ENCODE peak calls at places on chromosomes 12 and 14, in ten cellular contexts. A is heart right ventricle; I is activated effector memory CD4-positive, alpha-beta T cell treated with Interleukin-2 at 50 U/mL for 16 hours; P is mesothelial cell of epicardium; Y is Calu3; X is NCI-H146; O is stimulated activated CD8-positive, alpha-beta memory T cell treated with anti-CD3 and anti-CD28 coated beads, Interleukin-15, amount 100 ng/mL, for 1 hour; K is psoas muscle; J is foreskin fibroblast; L is stromal cell of bone marrow. N is an unnamed sample.

GRCh38 chr12:110035534-110036104 is 12.7 kb downstream of the C12orf76 start:
- DNase-seq in L (no peak), O (no peak), K (no peak), J (no peak), X (no peak), P (no peak), A (no peak), I (no peak), Y (no peak), N (no peak)

GRCh38 chr12:80025638-80026037 is 73.7 kb upstream of the OTOGL start:
- DNase-seq in J (no peak), K (no peak), A (no peak), P (no peak), X (no peak), I (no peak), Y (no peak), L (no peak), O (no peak), N (no peak)

GRCh38 chr14:21203470-21204166 is 47.8 kb upstream of the OR5AU1 start:
- DNase-seq in Y (no peak), J (no peak), K (no peak), X (no peak), L (no peak), A (no peak), O (no peak), P (no peak), I (no peak), N (no peak)

GRCh38 chr12:3680919-3681594 is 71.9 kb downstream of the CRACR2A start:
- DNase-seq in Y (peak), O (no peak), A (peak), J (no peak), K (peak), P (no peak), X (peak), L (no peak), I (no peak), N (peak)

GRCh38 chr12:103468837-103469236 is 26.9 kb downstream of the C12orf42 start:
- DNase-seq in K (no peak), I (no peak), A (no peak), J (no peak), P (no peak), X (no peak), O (no peak), Y (no peak), L (no peak), N (no peak)

GRCh38 chr12:87320724-87321123 is 708.5 kb downstream of the C12orf50 start:
- DNase-seq in K (no peak), Y (no peak), X (no peak), P (no peak), I (no peak), J (no peak), L (no peak), O (no peak), A (no peak), N (peak)

GRCh38 chr12:54195736-54196347 is 7.1 kb upstream of the SMUG1 start:
- DNase-seq in I (no peak), K (no peak), X (no peak), L (no peak), O (no peak), Y (peak), P (peak), A (no peak), J (peak), N (peak)

GRCh38 chr14:99274346-99275221 is 2.6 kb upstream of the BCL11B start:
- DNase-seq in K (peak), X (peak), O (no peak), Y (peak), P (peak), J (peak), A (peak), I (no peak), L (peak), N (peak)

GRCh38 chr14:61322011-61322798 is 826 bp downstream of the PRKCH start:
- DNase-seq in Y (peak), L (no peak), A (peak), I (peak), P (no peak), O (no peak), K (peak), X (peak), J (no peak), N (no peak)

GRCh38 chr14:104281768-104282301 is 143.4 kb downstream of the KIF26A start:
- DNase-seq in L (no peak), Y (no peak), P (peak), O (no peak), X (no peak), I (no peak), A (no peak), J (no peak), K (peak), N (no peak)

GRCh38 chr12:116332705-116333380 is 55.4 kb upstream of the MED13L start:
- DNase-seq in L (no peak), O (no peak), J (no peak), P (no peak), K (no peak), Y (no peak), I (no peak), A (no peak), X (no peak), N (no peak)

GRCh38 chr12:27525373-27525772 is 1.4 kb downstream of the PPFIBP1 start:
- DNase-seq in X (no peak), K (no peak), O (no peak), I (no peak), L (peak), J (peak), A (peak), Y (no peak), P (no peak), N (peak)

GRCh38 chr12:52613363-52614030 is 4.9 kb downstream of the KRT73 start:
- DNase-seq in X (no peak), L (no peak), A (no peak), Y (no peak), P (no peak), K (no peak), O (no peak), J (no peak), I (no peak), N (no peak)

GRCh38 chr12:64968989-64969819 is 144.8 kb downstream of the TBC1D30 start:
- DNase-seq in L (peak), I (no peak), P (no peak), J (peak), K (no peak), Y (peak), A (no peak), O (no peak), X (no peak), N (peak)

GRCh38 chr12:13289644-13290285 is 93.2 kb downstream of the EMP1 start:
- DNase-seq in Y (no peak), X (no peak), I (no peak), L (peak), K (peak), J (no peak), P (no peak), A (no peak), O (no peak), N (peak)

GRCh38 chr14:61452452-61452851 is 131.1 kb downstream of the PRKCH start:
- DNase-seq in P (no peak), A (no peak), O (no peak), X (no peak), J (no peak), Y (no peak), I (peak), L (no peak), K (no peak), N (no peak)

GRCh38 chr12:44876554-44877275 is 600 bp upstream of the NELL2 start:
- DNase-seq in P (peak), O (peak), J (peak), K (peak), A (no peak), I (peak), L (no peak), Y (peak), X (peak), N (peak)

GRCh38 chr12:96445743-96446655 is 43.4 kb upstream of the CFAP54 start:
- DNase-seq in J (peak), L (peak), O (peak), A (peak), K (no peak), I (peak), P (no peak), X (no peak), Y (peak), N (peak)

GRCh38 chr12:39272934-39273770 is 169.8 kb downstream of the KIF21A start:
- DNase-seq in X (peak), O (no peak), I (no peak), A (peak), P (no peak), J (peak), K (no peak), L (peak), Y (peak), N (peak)

GRCh38 chr14:55609681-55610080 is 29.7 kb downstream of the KTN1 start:
- DNase-seq in I (no peak), O (no peak), L (no peak), K (no peak), P (no peak), X (no peak), Y (no peak), J (peak), A (no peak), N (peak)

GRCh38 chr12:47276253-47277070 is 196.7 kb upstream of the AMIGO2 start:
- DNase-seq in A (peak), K (no peak), O (peak), P (no peak), X (no peak), J (no peak), Y (peak), I (peak), L (peak), N (peak)

GRCh38 chr14:100239200-100239839 is 376 bp downstream of the YY1 start:
- DNase-seq in Y (peak), L (no peak), I (no peak), K (peak), A (peak), X (no peak), O (no peak), J (no peak), P (no peak), N (no peak)

GRCh38 chr12:32777776-32778175 is 22.1 kb upstream of the YARS2 start:
- DNase-seq in X (no peak), O (no peak), J (no peak), A (no peak), Y (no peak), L (no peak), I (no peak), P (no peak), K (no peak), N (no peak)

GRCh38 chr14:100305446-100306255 is 593 bp downstream of the SLC25A29 start:
- DNase-seq in I (no peak), K (peak), O (no peak), J (no peak), P (no peak), Y (peak), L (no peak), X (peak), A (peak), N (no peak)

GRCh38 chr12:128661216-128661550 is 162.6 kb downstream of the SLC15A4 start:
- DNase-seq in A (no peak), P (no peak), J (no peak), Y (no peak), L (no peak), O (no peak), I (no peak), X (peak), K (no peak), N (no peak)

GRCh38 chr12:47068539-47068938 is 10.9 kb upstream of the PCED1B start:
- DNase-seq in O (no peak), J (no peak), L (peak), I (no peak), P (no peak), K (no peak), A (no peak), Y (no peak), X (peak), N (no peak)

GRCh38 chr12:106588771-106589170 is 6.0 kb downstream of the RFX4 start:
- DNase-seq in O (no peak), J (no peak), I (no peak), A (no peak), Y (no peak), P (no peak), X (no peak), K (no peak), L (no peak), N (no peak)

GRCh38 chr12:47954058-47954457 is 9.3 kb upstream of the TMEM106C start:
- DNase-seq in X (no peak), O (no peak), K (no peak), I (no peak), L (no peak), A (no peak), J (no peak), Y (no peak), P (no peak), N (no peak)

GRCh38 chr14:58702466-58703148 is 64.8 kb downstream of the DACT1 start:
- DNase-seq in L (no peak), O (no peak), Y (no peak), P (no peak), A (no peak), K (no peak), I (no peak), J (no peak), X (no peak), N (no peak)

GRCh38 chr14:102371361-102371760 is 8.6 kb downstream of the TECPR2 start:
- DNase-seq in L (no peak), X (no peak), K (no peak), A (no peak), I (no peak), J (no peak), O (no peak), P (no peak), Y (no peak), N (no peak)

GRCh38 chr14:61368061-61368710 is 46.8 kb downstream of the PRKCH start:
- DNase-seq in L (no peak), A (no peak), X (peak), P (no peak), I (no peak), K (no peak), O (no peak), J (no peak), Y (peak), N (no peak)

GRCh38 chr12:79692860-79693605 is 2.3 kb upstream of the PAWR start:
- DNase-seq in K (no peak), P (no peak), X (no peak), J (no peak), I (no peak), A (no peak), O (no peak), Y (no peak), L (no peak), N (peak)

GRCh38 chr12:21813125-21813524 is 38.6 kb upstream of the KCNJ8 start:
- DNase-seq in L (no peak), J (no peak), Y (no peak), P (no peak), O (no peak), I (no peak), X (no peak), K (no peak), A (no peak), N (no peak)

GRCh38 chr12:125685885-125686284 is 620.6 kb downstream of the AACS start:
- DNase-seq in X (no peak), P (no peak), L (no peak), J (no peak), I (no peak), O (no peak), K (no peak), Y (no peak), A (no peak), N (no peak)

GRCh38 chr12:15562263-15562662 is 226.9 kb downstream of the EPS8 start:
- DNase-seq in J (no peak), Y (no peak), I (no peak), A (no peak), K (no peak), P (no peak), L (no peak), O (no peak), X (no peak), N (no peak)

GRCh38 chr12:1690578-1691122 is at the start of gene ADIPOR2:
- DNase-seq in I (peak), Y (peak), J (peak), X (peak), O (peak), A (peak), K (peak), P (peak), L (peak), N (peak)

GRCh38 chr14:53190938-53191337 is 37.8 kb upstream of the DDHD1 start:
- DNase-seq in P (no peak), A (no peak), O (no peak), J (no peak), I (no peak), L (no peak), X (no peak), Y (no peak), K (no peak), N (peak)